ENCODE peak calls at places on chromosomes 2 and 18, in six cellular contexts. Q is body of pancreas; Y is keratinocyte; D is Karpas-422; F is CD8-positive, alpha-beta memory T cell; S is tibial artery. I is an unnamed sample. For H3K4me1, the result is how much of the 10 kb centered on the place peaks cover.

GRCh38 chr2:181674466-181674865 is 5.9 kb downstream of the NEUROD1 start:
- DNase-seq in Y (no peak), Q (no peak), D (peak), F (no peak), S (no peak), I (no peak)

GRCh38 chr2:44330801-44331200 is 30.5 kb downstream of the PREPL start:
- DNase-seq in D (no peak), S (no peak), F (no peak), Q (no peak), Y (no peak), I (no peak)

GRCh38 chr2:231642631-231643493 is 50.2 kb downstream of the TEX44 start:
- DNase-seq in Y (peak), Q (peak), D (no peak), F (no peak), S (peak), I (peak)

GRCh38 chr2:240347373-240347940 is 88.0 kb upstream of the GPC1 start:
- DNase-seq in Q (no peak), D (no peak), F (no peak), S (peak), Y (no peak), I (no peak)

GRCh38 chr2:178579006-178579405 is 98.7 kb downstream of the PLEKHA3 start:
- DNase-seq in Y (no peak), S (no peak), F (no peak), Q (no peak), D (no peak), I (no peak)

GRCh38 chr2:230589497-230590015 is 123.1 kb upstream of the CAB39 start:
- DNase-seq in Y (no peak), Q (no peak), S (no peak), D (peak), F (no peak), I (no peak)

GRCh38 chr18:457120-457519 is 43.4 kb downstream of the COLEC12 start:
- DNase-seq in S (peak), Q (no peak), F (no peak), D (no peak), Y (no peak), I (peak)

GRCh38 chr18:58541789-58542425 is 87.0 kb downstream of the ALPK2 start:
- DNase-seq in Q (no peak), F (no peak), D (peak), S (no peak), Y (peak), I (no peak)

GRCh38 chr2:188607501-188607900 is 315.8 kb downstream of the GULP1 start:
- DNase-seq in F (no peak), S (no peak), D (no peak), Y (no peak), Q (no peak), I (no peak)

GRCh38 chr2:28979576-28980366 is 1.3 kb upstream of the TOGARAM2 start:
- DNase-seq in Y (no peak), D (no peak), F (no peak), S (no peak), Q (peak), I (no peak)

GRCh38 chr2:23544589-23545295 is 159.8 kb downstream of the KLHL29 start:
- DNase-seq in Y (no peak), D (no peak), Q (no peak), S (no peak), F (no peak), I (no peak)

GRCh38 chr2:222057249-222058073 is 241.3 kb downstream of the PAX3 start:
- DNase-seq in Q (no peak), D (peak), Y (no peak), S (no peak), F (no peak), I (no peak)

GRCh38 chr2:70645733-70646420 is 92.3 kb upstream of the TGFA start:
- DNase-seq in F (no peak), Y (no peak), Q (no peak), D (peak), S (no peak), I (no peak)

GRCh38 chr2:109396338-109397180 is 217.2 kb downstream of the SEPTIN10 start:
- DNase-seq in Q (no peak), Y (no peak), S (no peak), D (no peak), F (no peak), I (no peak)

GRCh38 chr18:11020454-11020853 is 128.9 kb downstream of the PIEZO2 start:
- DNase-seq in D (no peak), F (no peak), S (no peak), Q (no peak), Y (no peak), I (no peak)

GRCh38 chr2:149225446-149225845 is 104.9 kb upstream of the LYPD6 start:
- DNase-seq in S (no peak), Q (no peak), D (no peak), F (no peak), Y (no peak), I (no peak)

GRCh38 chr2:61658841-61659780 is 121.0 kb upstream of the XPO1 start:
- DNase-seq in D (peak), Q (peak), F (no peak), S (no peak), Y (no peak), I (no peak)

GRCh38 chr2:38065502-38066135 is 10.3 kb downstream of the CYP1B1 start:
- DNase-seq in Q (no peak), S (no peak), F (no peak), Y (no peak), D (no peak), I (no peak)

GRCh38 chr2:103161456-103162289 is 399.8 kb downstream of the TMEM182 start:
- DNase-seq in F (no peak), D (peak), Q (peak), S (no peak), Y (no peak), I (no peak)

GRCh38 chr2:73494031-73494430 is 108.4 kb downstream of the ALMS1 start:
- DNase-seq in Y (no peak), F (no peak), S (no peak), D (no peak), Q (no peak), I (no peak)

GRCh38 chr2:160932960-160933359 is 227.3 kb upstream of the TANK start:
- DNase-seq in Y (no peak), F (no peak), S (no peak), D (no peak), Q (no peak), I (no peak)

GRCh38 chr18:30618567-30618966 is 424.0 kb downstream of the DSC3 start:
- DNase-seq in F (no peak), Y (no peak), Q (no peak), D (no peak), S (no peak), I (no peak)

GRCh38 chr2:239257511-239257937 is 143.3 kb downstream of the HDAC4 start:
- DNase-seq in Q (no peak), S (no peak), D (no peak), Y (peak), F (no peak), I (no peak)

GRCh38 chr2:220198911-220199310 is 571.5 kb downstream of the SLC4A3 start:
- DNase-seq in S (no peak), Y (peak), Q (no peak), F (no peak), D (no peak), I (no peak)

GRCh38 chr2:226981731-226982373 is 146.0 kb downstream of the RHBDD1 start:
- DNase-seq in Q (no peak), Y (no peak), F (no peak), D (no peak), S (no peak), I (no peak)

GRCh38 chr2:161746891-161747535 is 122.8 kb downstream of the SLC4A10 start:
- DNase-seq in D (no peak), Q (no peak), S (no peak), Y (no peak), F (no peak), I (no peak)

GRCh38 chr2:7035884-7036283 is 118.7 kb downstream of the RNF144A start:
- DNase-seq in S (no peak), Y (no peak), Q (no peak), F (no peak), D (no peak), I (no peak)

GRCh38 chr2:159939946-159940345 is 122.5 kb downstream of the PLA2R1 start:
- DNase-seq in F (no peak), S (no peak), Y (no peak), Q (no peak), D (peak), I (no peak)

GRCh38 chr2:158923180-158923594 is 45.3 kb upstream of the TANC1 start:
- DNase-seq in Q (no peak), S (no peak), F (no peak), Y (no peak), D (no peak), I (no peak)

GRCh38 chr2:204795156-204795555 is 249.9 kb downstream of the PARD3B start:
- DNase-seq in D (no peak), F (no peak), S (no peak), Q (no peak), Y (no peak), I (no peak)

GRCh38 chr18:68797901-68798300 is at the start of gene CCDC102B:
- DNase-seq in D (no peak), F (no peak), S (no peak), Y (no peak), Q (no peak), I (no peak)

GRCh38 chr18:68800075-68800474 is 2.2 kb downstream of the CCDC102B start:
- DNase-seq in S (no peak), D (no peak), Y (no peak), Q (no peak), F (no peak), I (no peak)

GRCh38 chr18:68803371-68803770 is 5.5 kb downstream of the CCDC102B start:
- DNase-seq in Y (no peak), Q (peak), S (peak), D (no peak), F (no peak), I (peak)
- H3K27ac ChIP-seq in Y (no peak), Q (no peak), S (no peak), D (no peak), F (no peak), I (no peak)

GRCh38 chr2:190720276-190720675 is 71.4 kb downstream of the NAB1 start:
- DNase-seq in S (no peak), D (no peak), Y (no peak), Q (no peak), F (no peak), I (no peak)
- H3K4me1 ChIP-seq in S (under half), D (under half), Y (under half), Q (under half), F (under half), I (under half)

GRCh38 chr18:64720781-64721464 is 572.0 kb upstream of the LINC00305 start:
- DNase-seq in Y (no peak), D (no peak), Q (peak), F (no peak), S (no peak), I (no peak)
- H3K27ac ChIP-seq in Y (no peak), D (no peak), Q (peak), F (no peak), S (no peak), I (no peak)

DNA sequence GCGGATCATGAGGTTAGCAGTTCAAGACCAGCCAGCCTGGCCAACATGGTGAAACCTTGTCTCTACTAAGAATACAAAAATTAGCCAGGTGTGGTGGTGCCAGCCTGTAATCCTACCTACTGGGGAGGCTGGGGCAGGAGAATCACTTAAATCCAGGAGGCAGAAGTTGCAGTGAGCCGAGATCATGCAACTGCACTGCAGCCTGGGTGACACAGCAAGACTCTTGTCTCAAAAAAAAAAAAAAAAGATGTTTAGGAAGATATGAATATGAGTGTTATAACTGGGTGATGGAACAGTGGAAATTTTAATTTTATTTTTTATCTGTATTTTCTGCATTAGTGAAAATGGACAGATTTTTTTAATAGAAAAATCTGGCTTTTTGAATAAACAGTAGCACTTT is 14.5 kb downstream of the MAPRE2 start:
- DNase-seq in S (no peak), Y (no peak), F (no peak), Q (no peak), D (no peak), I (no peak)
- H3K4me1 ChIP-seq in S (under half), Y (under half), F (under half), Q (under half), D (half or more), I (under half)

DNA sequence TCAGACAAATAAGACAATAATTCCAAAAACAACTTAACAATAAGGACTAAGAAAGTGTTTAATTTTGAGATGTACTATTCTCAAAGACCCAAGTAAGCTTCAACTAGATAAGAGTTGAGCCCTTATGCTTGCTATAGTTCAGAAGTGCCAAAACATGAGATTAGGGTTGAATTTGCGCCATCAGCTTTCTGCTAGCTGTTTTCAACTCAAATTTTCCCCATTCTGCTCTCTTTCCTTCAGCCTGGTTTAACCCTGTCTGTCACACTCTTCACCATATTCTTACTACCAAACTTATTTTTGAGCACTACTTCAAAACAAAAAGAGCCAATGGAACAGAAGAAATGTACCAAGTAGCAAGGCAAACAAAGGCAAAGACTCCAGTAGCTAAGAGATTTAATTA is 4.1 kb downstream of the NFE2L2 start:
- DNase-seq in Y (no peak), S (no peak), Q (no peak), F (no peak), D (no peak), I (no peak)
- H3K27ac ChIP-seq in Y (no peak), S (peak), Q (no peak), F (no peak), D (peak), I (no peak)

GRCh38 chr2:98480598-98480997 is 35.9 kb downstream of the INPP4A start:
- DNase-seq in F (no peak), S (no peak), Q (no peak), Y (no peak), D (no peak), I (no peak)

GRCh38 chr2:98477506-98477905 is 32.8 kb downstream of the INPP4A start:
- DNase-seq in Q (no peak), S (no peak), D (no peak), Y (no peak), F (no peak), I (no peak)

GRCh38 chr2:98479959-98480524 is 35.4 kb downstream of the INPP4A start:
- DNase-seq in S (peak), Q (peak), F (peak), D (peak), Y (peak), I (peak)

GRCh38 chr2:98478088-98478551 is 33.5 kb downstream of the INPP4A start:
- DNase-seq in Y (no peak), Q (no peak), D (no peak), S (no peak), F (no peak), I (no peak)

DNA sequence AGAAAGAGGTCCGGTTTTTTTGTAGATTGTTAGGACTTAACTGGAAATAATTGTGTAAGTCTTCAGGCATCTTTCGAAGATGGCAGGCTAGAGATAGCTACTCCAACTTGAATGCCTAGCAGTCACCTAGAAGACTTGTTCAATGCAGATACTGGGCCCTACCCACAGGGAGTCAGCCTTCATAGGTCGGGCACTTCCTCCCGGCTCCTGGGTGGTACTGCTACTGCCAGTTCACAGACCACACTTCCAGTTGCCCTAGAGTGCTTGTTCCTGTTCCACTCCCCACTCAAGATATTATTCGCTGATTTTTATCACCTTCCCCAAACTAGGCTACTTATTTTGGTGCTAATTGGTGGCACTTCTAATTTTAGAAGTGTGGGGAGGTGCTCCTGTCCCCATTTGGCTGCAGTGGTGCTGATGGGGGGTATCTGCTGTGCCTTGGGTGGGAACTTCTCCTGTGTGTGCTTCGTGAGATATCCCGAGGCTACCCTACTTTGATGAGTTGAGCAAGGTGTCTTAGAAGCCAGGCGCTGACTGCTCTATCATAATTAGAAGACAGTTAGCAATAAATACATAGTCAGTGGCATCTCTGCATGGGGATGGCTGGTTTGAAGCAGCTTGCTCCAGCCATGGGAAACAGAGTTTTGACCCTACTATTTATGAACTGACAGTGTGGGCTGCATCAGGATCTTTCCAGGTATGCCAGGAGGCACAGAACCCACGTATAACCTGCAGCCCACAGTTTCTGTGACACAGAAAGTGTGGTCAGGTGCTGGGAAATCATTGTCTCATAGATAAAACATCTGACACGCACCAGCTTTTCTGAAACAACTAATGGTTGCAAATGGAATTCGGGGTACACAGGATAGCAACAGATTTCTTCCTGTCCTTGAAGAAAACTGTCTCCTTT is 34.5 kb downstream of the INPP4A start:
- DNase-seq in Y (no peak), F (peak), S (no peak), Q (no peak), D (peak), I (no peak)
- H3K4me1 ChIP-seq in Y (under half), F (half or more), S (under half), Q (under half), D (half or more), I (under half)

DNA sequence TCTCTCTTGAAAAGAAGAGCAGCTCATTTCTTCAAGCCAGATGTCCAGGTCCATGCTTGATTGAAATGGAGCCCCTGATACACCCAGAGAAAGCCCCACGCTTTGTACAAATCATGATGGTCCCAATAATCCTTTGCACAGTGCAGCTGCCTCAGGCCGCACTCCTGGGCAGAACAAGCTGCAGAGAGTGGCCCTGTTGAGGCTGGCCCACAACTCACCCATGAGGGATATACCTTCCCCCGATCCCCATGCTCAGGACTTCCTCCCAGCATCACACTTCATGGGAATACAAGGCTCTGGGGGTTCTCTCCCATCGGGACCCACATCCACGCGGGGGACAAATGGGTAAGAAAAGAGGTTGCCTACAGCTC is 181.8 kb downstream of the CTIF start:
- DNase-seq in Q (no peak), Y (no peak), D (no peak), F (no peak), S (no peak), I (peak)
- H3K27ac ChIP-seq in Q (no peak), Y (no peak), D (no peak), F (no peak), S (no peak), I (no peak)

GRCh38 chr18:24013061-24013460 is 1.5 kb upstream of the TTC39C start:
- DNase-seq in D (no peak), S (no peak), Y (no peak), Q (no peak), F (no peak), I (no peak)

GRCh38 chr18:24015897-24016631 is 1.5 kb downstream of the TTC39C start:
- DNase-seq in F (peak), Q (no peak), S (no peak), Y (no peak), D (peak), I (no peak)

GRCh38 chr18:24014986-24015896 is 687 bp downstream of the TTC39C start:
- DNase-seq in D (peak), Y (no peak), Q (peak), F (peak), S (peak), I (peak)

GRCh38 chr18:24016643-24017042 is 2.1 kb downstream of the TTC39C start:
- DNase-seq in F (no peak), Q (no peak), S (no peak), Y (no peak), D (no peak), I (no peak)

GRCh38 chr18:24014062-24014985 is at the start of gene TTC39C:
- DNase-seq in D (peak), F (peak), Q (peak), S (peak), Y (no peak), I (peak)
- H3K4me1 ChIP-seq in D (under half), F (half or more), Q (under half), S (under half), Y (under half), I (under half)

DNA sequence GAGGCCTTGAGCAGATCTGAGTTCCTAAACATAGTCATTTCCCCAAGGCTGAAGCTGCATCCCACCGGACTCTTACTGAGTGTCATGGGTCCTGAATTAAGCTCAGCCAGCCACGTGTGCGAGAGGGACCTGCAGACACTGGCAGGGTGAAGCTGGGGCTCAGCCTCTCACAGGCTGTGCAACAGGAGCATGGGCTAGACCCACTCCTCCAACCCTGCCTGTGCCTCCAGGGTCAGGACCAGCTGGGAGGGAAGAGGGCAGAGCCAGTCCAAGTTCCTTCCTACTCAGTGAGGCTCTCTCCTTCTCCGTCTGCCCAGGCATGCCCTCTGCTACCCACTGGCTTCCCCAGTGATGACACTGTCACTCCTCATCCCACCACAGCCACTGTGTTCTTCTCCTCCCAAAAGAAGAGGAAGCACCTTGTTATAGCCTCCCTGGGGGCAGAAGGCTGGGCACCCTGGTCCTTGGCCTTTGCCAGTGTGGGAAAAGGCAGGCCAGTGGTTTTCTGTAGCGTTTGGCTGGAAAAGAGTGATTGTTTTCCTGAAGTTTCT is 78.9 kb downstream of the KCNF1 start:
- DNase-seq in D (no peak), F (no peak), S (peak), Q (no peak), Y (no peak), I (peak)
- H3K27ac ChIP-seq in D (no peak), F (no peak), S (no peak), Q (no peak), Y (no peak), I (no peak)

I was measured in aorta.